ENCODE peak calls at places on chromosomes 7 and 10, in eight cellular contexts. E, A, D, Z, Q, J, I and T are unnamed samples.

GRCh38 chr10:48209246-48209645 is 65.2 kb downstream of the FRMPD2 start:
- DNase-seq in J (peak), A (peak), Q (no peak), E (no peak), D (no peak), I (no peak), Z (peak), T (no peak)

GRCh38 chr7:135147899-135148721 is at the start of gene TMEM140:
- DNase-seq in Z (peak), Q (no peak), J (peak), A (peak), I (no peak), E (peak), D (peak), T (no peak)

GRCh38 chr7:83060218-83060617 is 102.5 kb downstream of the PCLO start:
- DNase-seq in Q (no peak), E (no peak), I (no peak), Z (no peak), J (no peak), D (no peak), A (peak), T (no peak)

GRCh38 chr7:91325731-91326130 is 61.5 kb downstream of the FZD1 start:
- DNase-seq in Q (no peak), J (no peak), E (no peak), D (no peak), A (no peak), I (no peak), Z (peak), T (no peak)

GRCh38 chr10:101529207-101529606 is 58.9 kb downstream of the POLL start:
- DNase-seq in J (no peak), Z (peak), D (no peak), E (no peak), A (peak), Q (no peak), I (no peak), T (no peak)

GRCh38 chr7:29955799-29956476 is 33.7 kb downstream of the SCRN1 start:
- DNase-seq in Q (no peak), I (no peak), E (peak), J (no peak), Z (no peak), A (no peak), D (peak), T (no peak)

GRCh38 chr10:118216071-118216470 is 126.1 kb downstream of the FAM204A start:
- DNase-seq in J (no peak), A (no peak), E (no peak), D (no peak), I (no peak), Z (no peak), Q (no peak), T (no peak)

GRCh38 chr7:158581440-158582088 is 6.1 kb downstream of the PTPRN2 start:
- DNase-seq in Z (no peak), Q (no peak), I (no peak), D (no peak), A (no peak), E (no peak), J (no peak), T (no peak)

GRCh38 chr7:4003536-4003935 is 678.6 kb upstream of the FOXK1 start:
- DNase-seq in I (no peak), J (no peak), A (no peak), E (no peak), Z (no peak), D (no peak), Q (no peak), T (no peak)

GRCh38 chr7:23294549-23295400 is 4.4 kb upstream of the MALSU1 start:
- DNase-seq in A (no peak), I (no peak), J (no peak), D (no peak), Z (no peak), E (no peak), Q (no peak), T (no peak)

GRCh38 chr7:19442016-19442785 is 266.6 kb downstream of the POLR1F start:
- DNase-seq in Q (no peak), E (no peak), J (peak), A (peak), I (peak), Z (peak), D (no peak), T (no peak)

GRCh38 chr10:130179640-130180039 is 43.4 kb downstream of the GLRX3 start:
- DNase-seq in I (peak), A (peak), Q (no peak), E (no peak), D (no peak), J (peak), Z (peak), T (no peak)

GRCh38 chr10:31456463-31456862 is 137.4 kb downstream of the ZEB1 start:
- DNase-seq in D (no peak), I (no peak), Q (no peak), J (no peak), E (no peak), Z (no peak), A (peak), T (no peak)

GRCh38 chr7:106731207-106731606 is 70.2 kb upstream of the CCDC71L start:
- DNase-seq in J (no peak), Q (no peak), D (no peak), I (no peak), Z (peak), A (peak), E (peak), T (no peak)

GRCh38 chr7:69608049-69608448 is 9.8 kb downstream of the AUTS2 start:
- DNase-seq in J (no peak), A (no peak), Z (no peak), E (no peak), Q (no peak), I (no peak), D (no peak), T (no peak)

GRCh38 chr7:105876964-105877601 is 684 bp upstream of the ATXN7L1 start:
- DNase-seq in E (no peak), Z (peak), J (peak), Q (no peak), A (peak), D (peak), I (no peak), T (peak)

GRCh38 chr10:7666253-7667023 is at the start of gene ITIH5:
- DNase-seq in A (no peak), Q (no peak), E (peak), Z (no peak), D (no peak), J (no peak), I (no peak), T (peak)

GRCh38 chr7:139895141-139895829 is 66.2 kb downstream of the TBXAS1 start:
- DNase-seq in D (no peak), I (no peak), J (no peak), E (no peak), Q (no peak), A (peak), Z (peak), T (no peak)

GRCh38 chr7:116403265-116403664 is 96.3 kb upstream of the CAV2 start:
- DNase-seq in A (peak), Z (no peak), I (no peak), E (no peak), J (no peak), D (no peak), Q (no peak), T (no peak)

GRCh38 chr7:73615886-73616285 is 8.4 kb downstream of the MLXIPL start:
- DNase-seq in Z (peak), A (peak), I (no peak), J (no peak), D (no peak), Q (no peak), E (no peak), T (no peak)

GRCh38 chr7:135121868-135122267 is 26.0 kb upstream of the TMEM140 start:
- DNase-seq in Z (no peak), D (no peak), J (no peak), Q (no peak), A (peak), E (no peak), I (no peak), T (no peak)

GRCh38 chr7:27185013-27185707 is at the start of gene HOXA11:
- DNase-seq in D (peak), J (no peak), I (no peak), A (no peak), E (no peak), Z (no peak), Q (no peak), T (no peak)

GRCh38 chr10:33217854-33218253 is 116.6 kb downstream of the NRP1 start:
- DNase-seq in Z (no peak), A (no peak), J (peak), I (no peak), E (no peak), D (no peak), Q (no peak), T (no peak)

GRCh38 chr7:7428806-7429205 is 106.9 kb downstream of the COL28A1 start:
- DNase-seq in D (no peak), A (peak), Z (peak), E (no peak), J (peak), I (peak), Q (no peak), T (no peak)

GRCh38 chr7:149125864-149126661 is at the start of gene ZNF425:
- DNase-seq in E (peak), Q (peak), A (peak), Z (peak), D (peak), J (peak), I (peak), T (peak)

GRCh38 chr10:129755075-129756020 is 208.7 kb downstream of the EBF3 start:
- DNase-seq in I (no peak), E (no peak), J (no peak), Q (peak), A (no peak), D (peak), Z (no peak), T (no peak)

GRCh38 chr7:73900286-73900685 is 39.3 kb downstream of the TMEM270 start:
- DNase-seq in J (no peak), Q (no peak), I (no peak), E (no peak), Z (no peak), A (no peak), D (no peak), T (no peak)

GRCh38 chr10:124019886-124020797 is 73.3 kb downstream of the CHST15 start:
- DNase-seq in J (no peak), Q (no peak), Z (no peak), I (no peak), E (no peak), D (no peak), A (no peak), T (no peak)

GRCh38 chr10:24346877-24347505 is 138.1 kb downstream of the KIAA1217 start:
- DNase-seq in J (no peak), Q (no peak), A (no peak), E (no peak), I (no peak), D (no peak), Z (no peak), T (no peak)

GRCh38 chr10:54063514-54063913 is 737.5 kb downstream of the PCDH15 start:
- DNase-seq in I (no peak), D (no peak), Z (no peak), J (no peak), A (no peak), Q (no peak), E (no peak), T (no peak)

GRCh38 chr7:139640678-139641077 is 117.2 kb downstream of the CLEC2L start:
- DNase-seq in Z (no peak), J (no peak), Q (no peak), A (no peak), I (no peak), D (no peak), E (no peak), T (no peak)

GRCh38 chr7:12389089-12389700 is 14.5 kb downstream of the VWDE start:
- DNase-seq in E (peak), Z (peak), A (peak), D (peak), J (peak), I (peak), Q (no peak), T (peak)

GRCh38 chr7:28754027-28754426 is 204.1 kb downstream of the TRIL start:
- DNase-seq in J (peak), D (no peak), Z (peak), I (no peak), A (peak), Q (peak), E (peak), T (no peak)

GRCh38 chr7:50795831-50796230 is 13.1 kb upstream of the GRB10 start:
- DNase-seq in A (no peak), D (no peak), J (no peak), Z (no peak), E (no peak), I (no peak), Q (no peak), T (no peak)

DNA sequence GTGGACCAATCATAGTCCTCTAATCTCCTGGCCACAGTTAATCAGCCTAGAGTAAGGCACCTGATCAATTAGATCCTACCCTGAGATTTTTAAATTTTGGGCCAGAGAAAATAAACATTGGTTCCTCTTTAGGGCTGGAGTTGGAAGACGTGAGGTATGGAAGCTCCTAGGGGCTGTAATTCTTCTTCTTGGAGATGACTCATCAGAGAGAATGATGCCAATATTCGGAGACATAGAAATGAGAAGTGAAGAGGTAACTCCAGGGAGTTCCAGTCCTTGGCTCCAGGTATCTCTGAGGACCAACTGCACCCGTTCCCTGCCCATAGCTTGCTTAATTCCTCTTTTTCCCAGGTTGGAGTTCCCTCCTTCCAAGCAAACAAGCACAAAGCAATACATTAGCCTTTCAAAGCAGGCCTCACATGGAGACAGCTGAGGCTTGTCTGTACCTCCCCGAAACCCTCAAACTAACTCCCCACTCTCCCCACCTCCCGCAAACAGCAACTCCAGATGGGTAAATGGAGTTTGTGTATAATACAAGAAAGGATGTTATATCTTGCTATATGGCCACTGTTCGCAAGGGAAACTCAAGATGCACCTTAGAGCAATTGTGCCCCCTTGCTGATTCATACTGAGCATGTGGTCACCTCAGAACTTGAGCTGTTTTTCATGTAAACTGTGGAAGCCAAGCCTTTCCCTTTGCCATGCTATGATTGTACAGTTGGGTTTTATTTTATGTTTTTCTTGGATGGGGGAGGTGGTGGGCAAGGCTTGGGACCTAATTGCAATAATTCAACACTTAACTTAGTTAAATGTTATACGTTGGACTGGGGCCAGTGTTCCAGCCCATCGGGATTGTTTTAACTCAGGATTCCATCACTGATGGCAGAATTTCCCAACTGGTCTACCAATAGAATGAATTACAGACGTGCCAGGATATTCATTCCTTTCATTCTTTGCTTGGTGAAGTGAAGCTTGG is 29.3 kb downstream of the PIK3AP1 start:
- DNase-seq in D (no peak), A (peak), Q (no peak), I (no peak), J (no peak), Z (no peak), E (no peak), T (no peak)
- TF ChIP-seq CTCF in D (no peak), A (peak), Q (no peak), I (peak), J (peak), Z (no peak), E (no peak), T (no peak)

GRCh38 chr10:92291921-92292860 is 1.2 kb downstream of the MARCHF5 start:
- DNase-seq in A (peak), I (no peak), Q (no peak), Z (peak), J (peak), E (peak), D (peak), T (peak)
- TF ChIP-seq CTCF in A (peak), I (peak), Q (peak), Z (peak), J (peak), E (peak), D (peak), T (peak)

DNA sequence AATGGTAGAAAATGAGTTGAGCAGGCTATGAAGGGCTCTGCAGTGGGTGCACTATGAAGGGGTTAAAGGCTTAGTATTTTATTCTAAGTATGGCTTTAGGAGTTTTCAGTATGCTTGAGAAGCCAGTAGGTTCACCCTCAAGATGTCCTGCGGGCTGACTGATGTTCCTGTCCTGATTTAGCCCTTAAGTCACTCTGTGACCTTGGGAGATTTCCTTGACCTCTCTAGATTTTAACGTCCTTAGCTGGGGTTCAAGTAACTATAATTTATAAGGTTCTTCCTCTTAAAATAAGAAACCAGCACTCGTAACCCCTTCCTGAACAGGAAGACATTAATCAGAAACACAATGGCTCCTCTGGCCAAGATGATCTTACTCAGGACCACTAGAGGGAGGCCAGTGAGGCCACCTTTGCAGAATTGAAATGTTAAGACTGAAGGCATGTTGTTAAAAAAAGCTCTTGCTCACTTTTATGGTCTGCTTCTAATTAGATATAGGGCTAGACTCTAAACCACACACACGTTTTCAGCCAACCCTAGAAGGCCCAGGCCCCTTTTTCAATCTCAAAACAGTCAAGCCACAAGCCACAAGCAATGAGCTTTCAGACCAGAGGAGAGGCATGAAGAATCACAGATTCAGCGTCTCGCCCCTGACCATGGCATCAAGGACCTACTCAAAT is 42.0 kb downstream of the CDK1 start:
- DNase-seq in E (no peak), J (peak), Q (no peak), Z (peak), I (no peak), A (peak), D (no peak), T (no peak)
- TF ChIP-seq CTCF in E (peak), J (peak), Q (peak), Z (peak), I (peak), A (peak), D (peak), T (peak)

DNA sequence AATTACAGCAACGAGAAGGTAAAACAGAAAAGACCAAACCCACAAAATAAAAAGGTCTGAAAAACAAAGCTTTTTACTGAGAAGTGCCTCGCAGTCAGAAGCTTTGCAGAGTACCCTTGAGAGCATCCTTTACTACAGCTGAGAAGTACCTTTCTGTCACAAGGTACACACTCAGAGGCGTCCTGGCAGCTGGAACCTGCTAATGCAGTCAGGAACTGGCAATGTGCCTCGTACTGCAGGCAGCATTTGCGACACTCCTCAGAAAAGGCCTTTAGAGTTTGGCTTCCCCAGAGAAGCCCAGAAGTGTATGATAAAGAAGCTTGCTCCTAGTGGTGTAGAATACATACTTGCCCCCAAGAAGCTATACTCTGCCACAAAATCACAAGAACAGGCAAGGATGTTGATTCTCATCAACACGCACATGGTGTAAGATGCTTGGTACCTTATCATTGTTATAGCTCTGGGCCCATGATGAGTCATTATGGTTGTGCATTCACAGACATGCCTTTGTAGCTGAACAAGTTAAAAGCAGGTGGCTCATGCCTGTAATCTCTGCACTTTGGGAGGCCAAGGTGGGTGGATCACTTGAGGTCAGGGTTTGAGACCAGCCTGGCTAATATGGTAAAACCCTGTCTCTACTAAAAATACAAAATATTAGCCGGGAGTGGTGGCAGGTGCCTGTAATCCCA is 2.0 kb upstream of the GTPBP4 start:
- DNase-seq in I (no peak), J (peak), E (no peak), Z (peak), Q (no peak), A (peak), D (peak), T (no peak)
- TF ChIP-seq CTCF in I (no peak), J (no peak), E (no peak), Z (no peak), Q (no peak), A (no peak), D (no peak), T (no peak)